ENCODE peak calls at places on chromosomes 16 and 17, in five cellular contexts. D, Y, X, Q and O are unnamed samples.
A peak's percentile ranks its signal among the peaks of the same experiment; 100 is the strongest.

GRCh38 chr17:43803758-43804157 is 23.5 kb downstream of the CFAP97D1 start:
- DNase-seq in D (no peak), Y (no peak), X (no peak), Q (no peak), O (no peak)

GRCh38 chr17:43442711-43443110 is 41.1 kb upstream of the DHX8 start:
- DNase-seq in D (no peak), Y (no peak), X (no peak), Q (no peak), O (no peak)

GRCh38 chr16:55849536-55849935 is 16.6 kb upstream of the CES1 start:
- DNase-seq in D (no peak), Y (no peak), X (no peak), Q (no peak), O (no peak)

GRCh38 chr17:79066963-79067362 is 7.7 kb upstream of the ENGASE start:
- DNase-seq in D (no peak), Y (no peak), X (no peak), Q (no peak), O (no peak)

GRCh38 chr16:71526111-71526998 is at the start of gene CHST4:
- DNase-seq in D (peak; percentile 82), Y (no peak), X (no peak), Q (no peak), O (peak; percentile 82)

GRCh38 chr16:89005201-89006035 is 28.4 kb upstream of the CBFA2T3 start:
- DNase-seq in D (no peak), Y (no peak), X (no peak), Q (no peak), O (no peak)

GRCh38 chr16:3949287-3949686 is 68.8 kb upstream of the CREBBP start:
- DNase-seq in D (no peak), Y (no peak), X (no peak), Q (no peak), O (no peak)

GRCh38 chr16:84243732-84244131 is 3.9 kb upstream of the KCNG4 start:
- DNase-seq in D (no peak), Y (no peak), X (no peak), Q (no peak), O (no peak)

GRCh38 chr16:50261707-50262235 is 4.6 kb upstream of the ADCY7 start:
- DNase-seq in D (no peak), Y (no peak), X (no peak), Q (no peak), O (no peak)

GRCh38 chr17:61364463-61364846 is 35.2 kb upstream of the TBX2 start:
- DNase-seq in D (no peak), Y (no peak), X (no peak), Q (no peak), O (no peak)

GRCh38 chr17:50593321-50593720 is 32.8 kb downstream of the CACNA1G start:
- DNase-seq in D (peak; percentile 21), Y (no peak), X (no peak), Q (no peak), O (peak; percentile 63)

GRCh38 chr16:17467923-17468540 is 2.7 kb downstream of the XYLT1 start:
- DNase-seq in D (peak; percentile 74), Y (peak; percentile 47), X (peak; percentile 66), Q (no peak), O (peak; percentile 77)

GRCh38 chr17:78915872-78916632 is 9.1 kb downstream of the TIMP2 start:
- DNase-seq in D (peak; percentile 50), Y (no peak), X (no peak), Q (no peak), O (peak; percentile 59)

GRCh38 chr17:10871914-10872313 is 34.0 kb upstream of the PIRT start:
- DNase-seq in D (no peak), Y (no peak), X (no peak), Q (no peak), O (no peak)

GRCh38 chr16:88276591-88276990 is 106.2 kb upstream of the ZNF469 start:
- DNase-seq in D (no peak), Y (no peak), X (no peak), Q (no peak), O (no peak)